ENCODE peak calls at places on chromosomes 1 and 21, in six cellular contexts. One of them, this sample, is unnamed.

GRCh38 chr1:67760030-67760821 is 73.0 kb downstream of the GNG12 start:
- DNase-seq in A549: peak; percentile 59
- DNase-seq in breast epithelium: peak; percentile 73
- DNase-seq in IMR-90: peak; percentile 86
- DNase-seq in heart right ventricle: peak; percentile 26
- DNase-seq in ascending aorta: peak; percentile 84
- DNase-seq in this sample: no peak

GRCh38 chr1:43978551-43979260 is at the start of gene B4GALT2:
- DNase-seq in IMR-90: no peak
- DNase-seq in heart right ventricle: peak; percentile 55
- DNase-seq in ascending aorta: no peak
- DNase-seq in breast epithelium: no peak
- DNase-seq in A549: no peak
- DNase-seq in this sample: no peak

GRCh38 chr1:226813671-226814591 is 56.5 kb upstream of the PSEN2 start:
- DNase-seq in IMR-90: no peak
- DNase-seq in breast epithelium: no peak
- DNase-seq in heart right ventricle: no peak
- DNase-seq in A549: no peak
- DNase-seq in ascending aorta: no peak
- DNase-seq in this sample: no peak

GRCh38 chr21:39003982-39004775 is 179.1 kb downstream of the PSMG1 start:
- DNase-seq in breast epithelium: no peak
- DNase-seq in IMR-90: peak; percentile 89
- DNase-seq in heart right ventricle: no peak
- DNase-seq in A549: no peak
- DNase-seq in ascending aorta: peak; percentile 80
- DNase-seq in this sample: peak; percentile 56

GRCh38 chr1:40783001-40783905 is at the start of gene KCNQ4:
- DNase-seq in heart right ventricle: peak; percentile 66
- DNase-seq in breast epithelium: peak; percentile 62
- DNase-seq in ascending aorta: peak; percentile 84
- DNase-seq in IMR-90: no peak
- DNase-seq in A549: no peak
- DNase-seq in this sample: no peak

GRCh38 chr1:22699629-22700028 is 11.0 kb upstream of the EPHB2 start:
- DNase-seq in A549: no peak
- DNase-seq in ascending aorta: no peak
- DNase-seq in heart right ventricle: no peak
- DNase-seq in IMR-90: no peak
- DNase-seq in breast epithelium: no peak
- DNase-seq in this sample: no peak

GRCh38 chr1:94258873-94259331 is 21.5 kb upstream of the ARHGAP29 start:
- DNase-seq in A549: no peak
- DNase-seq in breast epithelium: peak; percentile 66
- DNase-seq in heart right ventricle: no peak
- DNase-seq in ascending aorta: peak; percentile 88
- DNase-seq in IMR-90: peak; percentile 92
- DNase-seq in this sample: peak; percentile 24

GRCh38 chr1:172002725-172003345 is 161.5 kb downstream of the DNM3 start:
- DNase-seq in heart right ventricle: no peak
- DNase-seq in breast epithelium: no peak
- DNase-seq in IMR-90: peak; percentile 73
- DNase-seq in A549: peak; percentile 10
- DNase-seq in ascending aorta: no peak
- DNase-seq in this sample: no peak

GRCh38 chr1:177739780-177740179 is 230.1 kb downstream of the SEC16B start:
- DNase-seq in A549: no peak
- DNase-seq in heart right ventricle: no peak
- DNase-seq in ascending aorta: no peak
- DNase-seq in IMR-90: no peak
- DNase-seq in breast epithelium: no peak
- DNase-seq in this sample: no peak

GRCh38 chr1:229271448-229272120 is 673 bp downstream of the RAB4A start:
- DNase-seq in IMR-90: peak; percentile 38
- DNase-seq in A549: no peak
- DNase-seq in breast epithelium: no peak
- DNase-seq in heart right ventricle: no peak
- DNase-seq in ascending aorta: no peak
- DNase-seq in this sample: no peak

GRCh38 chr1:2857521-2857920 is 56.0 kb upstream of the TTC34 start:
- DNase-seq in A549: no peak
- DNase-seq in heart right ventricle: no peak
- DNase-seq in breast epithelium: no peak
- DNase-seq in ascending aorta: no peak
- DNase-seq in IMR-90: no peak
- DNase-seq in this sample: no peak

GRCh38 chr1:2855206-2856075 is 53.9 kb upstream of the TTC34 start:
- DNase-seq in IMR-90: no peak
- DNase-seq in ascending aorta: no peak
- DNase-seq in heart right ventricle: no peak
- DNase-seq in A549: no peak
- DNase-seq in breast epithelium: no peak
- DNase-seq in this sample: no peak

GRCh38 chr1:2854611-2855010 is 53.1 kb upstream of the TTC34 start:
- DNase-seq in heart right ventricle: no peak
- DNase-seq in IMR-90: no peak
- DNase-seq in breast epithelium: no peak
- DNase-seq in ascending aorta: no peak
- DNase-seq in A549: no peak
- DNase-seq in this sample: no peak

GRCh38 chr1:2856821-2857290 is 55.4 kb upstream of the TTC34 start:
- DNase-seq in heart right ventricle: no peak
- DNase-seq in ascending aorta: no peak
- DNase-seq in breast epithelium: no peak
- DNase-seq in IMR-90: no peak
- DNase-seq in A549: no peak
- DNase-seq in this sample: no peak

DNA sequence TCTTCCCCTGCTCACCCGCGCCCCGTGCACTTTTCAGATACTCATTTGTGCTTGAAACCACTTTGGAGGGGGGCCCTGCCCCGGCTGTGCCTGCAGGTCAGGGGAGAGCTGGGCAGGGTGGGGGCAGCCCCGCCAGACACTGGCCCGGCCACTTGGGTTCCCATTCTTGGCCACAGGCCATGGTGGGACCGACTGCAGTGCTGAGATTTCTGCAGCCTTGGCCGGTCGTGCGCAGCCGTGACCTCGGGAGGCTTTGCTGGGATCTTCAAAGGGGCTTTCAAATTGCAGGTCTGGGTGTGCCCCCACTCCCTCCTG is 54.5 kb upstream of the TTC34 start:
- DNase-seq in A549: no peak
- DNase-seq in breast epithelium: no peak
- DNase-seq in ascending aorta: no peak
- DNase-seq in heart right ventricle: no peak
- DNase-seq in IMR-90: no peak
- DNase-seq in this sample: no peak
- H3K9me3 ChIP-seq in A549: no peaks in the 10 kb centered on the region
- H3K9me3 ChIP-seq in breast epithelium: no peaks in the 10 kb centered on the region
- H3K9me3 ChIP-seq in ascending aorta: no peaks in the 10 kb centered on the region
- H3K9me3 ChIP-seq in heart right ventricle: no peaks in the 10 kb centered on the region
- H3K9me3 ChIP-seq in IMR-90: peaks cover 53% of the 10 kb centered on the region
- H3K9me3 ChIP-seq in this sample: no peaks in the 10 kb centered on the region

DNA sequence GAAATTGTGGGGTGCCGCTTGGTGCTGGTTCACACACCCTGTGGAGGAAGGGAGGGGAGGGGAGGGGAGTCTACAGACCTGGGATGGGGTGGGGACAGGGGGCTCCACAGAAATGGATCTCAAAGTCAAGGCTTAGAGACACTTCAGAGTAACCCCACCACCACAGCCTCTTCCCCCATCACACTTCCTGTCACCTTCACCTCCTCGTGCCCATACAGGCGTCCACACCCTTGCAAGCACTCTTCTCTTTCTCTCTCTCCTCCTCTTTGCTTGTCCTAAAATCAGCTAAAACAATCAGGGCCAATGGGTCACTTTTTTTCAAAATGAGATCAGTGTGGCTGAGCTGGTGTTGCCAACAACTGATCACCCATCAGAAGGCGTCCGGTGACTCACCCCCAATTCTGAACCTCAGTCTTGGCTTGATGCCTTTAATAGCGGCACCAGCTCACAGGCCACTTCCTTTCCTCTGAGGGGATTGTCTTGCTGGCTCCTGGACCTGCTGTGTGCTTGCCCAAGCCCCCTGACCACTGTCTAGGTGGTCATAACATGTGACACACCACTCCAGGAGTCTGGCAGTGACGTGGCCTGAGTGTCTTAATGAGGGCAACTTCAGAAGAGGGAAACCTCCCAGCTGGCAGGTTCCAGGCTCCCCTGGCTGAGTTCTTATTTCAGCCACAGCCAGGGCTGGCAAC is 1.5 kb downstream of the DRAXIN start:
- DNase-seq in IMR-90: peak; percentile 77
- DNase-seq in ascending aorta: peak; percentile 70
- DNase-seq in breast epithelium: no peak
- DNase-seq in A549: peak; percentile 28
- DNase-seq in heart right ventricle: no peak
- DNase-seq in this sample: peak; percentile 33
- H3K4me3 ChIP-seq in IMR-90: no peak overlapping the region
- H3K4me3 ChIP-seq in ascending aorta: no peak overlapping the region
- H3K4me3 ChIP-seq in breast epithelium: peak overlapping the region; percentile 15
- H3K4me3 ChIP-seq in A549: no peak overlapping the region
- H3K4me3 ChIP-seq in heart right ventricle: no peak overlapping the region
- H3K4me3 ChIP-seq in this sample: no peak overlapping the region

GRCh38 chr21:45640001-45640887 is 3.3 kb upstream of the PCBP3 start:
- DNase-seq in heart right ventricle: no peak
- DNase-seq in A549: no peak
- DNase-seq in breast epithelium: no peak
- DNase-seq in IMR-90: no peak
- DNase-seq in ascending aorta: no peak
- DNase-seq in this sample: no peak
- H3K27ac ChIP-seq in heart right ventricle: no peak overlapping the region
- H3K27ac ChIP-seq in A549: no peak overlapping the region
- H3K27ac ChIP-seq in breast epithelium: no peak overlapping the region
- H3K27ac ChIP-seq in IMR-90: no peak overlapping the region
- H3K27ac ChIP-seq in ascending aorta: no peak overlapping the region
- H3K27ac ChIP-seq in this sample: no peak overlapping the region

DNA sequence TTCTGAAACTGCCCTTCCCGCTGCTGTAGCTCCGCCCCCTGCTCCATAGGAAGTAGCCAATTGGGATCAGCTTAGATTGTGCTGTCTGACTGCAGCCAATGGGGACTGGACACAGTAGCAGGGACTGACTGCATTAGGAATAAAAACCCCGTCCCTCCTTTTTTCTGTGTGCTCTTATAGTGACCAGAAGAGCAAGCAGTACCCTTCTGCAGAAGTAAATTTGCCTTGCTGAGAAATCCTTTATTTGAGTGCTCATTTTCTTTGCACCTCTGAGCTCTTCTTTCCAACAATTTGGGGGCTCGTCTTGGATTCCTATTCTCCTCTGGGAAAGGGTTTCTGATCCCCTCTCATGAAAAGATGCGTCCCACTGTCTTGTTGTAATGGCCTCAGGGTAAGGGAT is 16.2 kb downstream of the OR2L13 start:
- DNase-seq in A549: no peak
- DNase-seq in breast epithelium: no peak
- DNase-seq in ascending aorta: no peak
- DNase-seq in IMR-90: no peak
- DNase-seq in heart right ventricle: no peak
- DNase-seq in this sample: no peak
- H3K9me3 ChIP-seq in A549: peaks cover 6% of the 10 kb centered on the region
- H3K9me3 ChIP-seq in breast epithelium: peaks cover 49% of the 10 kb centered on the region
- H3K9me3 ChIP-seq in ascending aorta: no peaks in the 10 kb centered on the region
- H3K9me3 ChIP-seq in IMR-90: peaks cover 12% of the 10 kb centered on the region
- H3K9me3 ChIP-seq in heart right ventricle: peaks cover 25% of the 10 kb centered on the region
- H3K9me3 ChIP-seq in this sample: peaks cover 13% of the 10 kb centered on the region

DNA sequence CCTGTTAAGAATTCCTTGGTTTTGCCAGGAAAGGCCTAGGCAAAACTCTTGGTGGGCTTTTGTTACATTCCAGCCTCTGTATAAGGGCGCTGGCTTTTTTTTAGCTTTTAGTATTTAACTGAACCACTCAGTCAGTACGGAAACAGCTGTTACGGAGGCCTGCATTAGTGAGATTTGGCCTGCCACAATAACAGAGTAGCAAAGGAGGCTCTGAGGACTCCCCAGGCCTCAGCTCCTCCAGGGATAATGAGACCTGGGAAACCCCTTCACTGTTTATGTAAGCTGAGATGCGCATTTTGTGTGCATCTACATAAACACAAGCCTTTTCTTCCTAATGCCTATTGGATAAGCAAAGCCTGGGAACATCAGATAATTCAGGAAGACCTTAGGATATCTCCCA is 210.1 kb downstream of the APP start:
- DNase-seq in IMR-90: no peak
- DNase-seq in heart right ventricle: no peak
- DNase-seq in breast epithelium: no peak
- DNase-seq in ascending aorta: no peak
- DNase-seq in A549: no peak
- DNase-seq in this sample: no peak
- H3K4me3 ChIP-seq in IMR-90: no peak overlapping the region
- H3K4me3 ChIP-seq in heart right ventricle: no peak overlapping the region
- H3K4me3 ChIP-seq in breast epithelium: no peak overlapping the region
- H3K4me3 ChIP-seq in ascending aorta: no peak overlapping the region
- H3K4me3 ChIP-seq in A549: no peak overlapping the region
- H3K4me3 ChIP-seq in this sample: no peak overlapping the region

DNA sequence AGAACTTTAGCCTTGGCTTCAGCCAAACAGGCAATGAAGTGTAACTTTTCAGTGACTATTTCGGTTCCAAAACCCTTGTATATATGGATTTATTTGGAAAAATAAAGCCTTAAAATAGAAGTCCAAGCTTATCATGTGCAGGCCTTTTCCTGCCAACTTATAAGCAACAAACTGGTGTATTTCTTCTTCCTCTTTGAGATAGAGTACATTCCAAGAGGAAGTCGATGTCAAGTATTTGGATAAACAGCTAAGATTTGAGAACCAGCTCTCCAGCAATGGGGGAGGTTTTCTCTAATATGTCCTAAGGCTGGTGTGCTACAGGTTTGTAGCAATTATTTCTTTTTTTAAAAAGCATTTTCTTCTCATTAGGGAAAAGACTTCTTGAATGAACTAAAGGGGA is 407.8 kb downstream of the DUSP10 start:
- DNase-seq in heart right ventricle: no peak
- DNase-seq in IMR-90: peak; percentile 10
- DNase-seq in breast epithelium: no peak
- DNase-seq in A549: no peak
- DNase-seq in ascending aorta: no peak
- DNase-seq in this sample: no peak
- H3K27ac ChIP-seq in heart right ventricle: no peak overlapping the region
- H3K27ac ChIP-seq in IMR-90: no peak overlapping the region
- H3K27ac ChIP-seq in breast epithelium: no peak overlapping the region
- H3K27ac ChIP-seq in A549: no peak overlapping the region
- H3K27ac ChIP-seq in ascending aorta: peak overlapping the region; percentile 44
- H3K27ac ChIP-seq in this sample: no peak overlapping the region

This sample was measured in thoracic aorta.